ENCODE peak calls at places on chromosomes 7 and 10, in seven cellular contexts. I is SK-N-SH, E is HCT116, S is K562, F is HepG2, T is H1, D is GM12878. B is an unnamed sample.
A peak's percentile ranks its signal among the peaks of the same experiment; 100 is the strongest.

GRCh38 chr7:102916426-102916825 is 3.6 kb downstream of the LRRC17 start:
- DNase-seq in I (no peak), D (no peak), S (no peak), E (no peak), F (no peak), T (no peak), B (no peak)

GRCh38 chr10:24871006-24871405 is 81.4 kb downstream of the PRTFDC1 start:
- DNase-seq in T (no peak), F (no peak), E (no peak), D (no peak), I (no peak), S (no peak), B (no peak)

GRCh38 chr10:102819054-102819453 is 18.2 kb downstream of the CYP17A1 start:
- DNase-seq in T (no peak), E (no peak), F (no peak), D (no peak), S (no peak), I (no peak), B (peak; percentile 93)

GRCh38 chr7:79451580-79451979 is 1.9 kb downstream of the MAGI2 start:
- DNase-seq in E (no peak), F (no peak), D (no peak), S (no peak), I (no peak), T (no peak), B (no peak)

GRCh38 chr7:42972703-42973500 is 40.7 kb downstream of the MRPL32 start:
- DNase-seq in T (no peak), D (no peak), E (no peak), S (peak; percentile 54), I (peak; percentile 16), F (peak; percentile 20), B (no peak)

GRCh38 chr7:159027803-159028455 is 116.7 kb downstream of the VIPR2 start:
- DNase-seq in S (no peak), I (no peak), T (no peak), F (peak; percentile 12), E (no peak), D (no peak), B (peak; percentile 69)

GRCh38 chr10:11149499-11149898 is 131.8 kb downstream of the CELF2 start:
- DNase-seq in S (no peak), T (no peak), F (no peak), E (no peak), D (no peak), I (no peak), B (no peak)

GRCh38 chr10:104300736-104301292 is 31.8 kb downstream of the GSTO2 start:
- DNase-seq in S (no peak), F (no peak), E (no peak), D (no peak), I (peak; percentile 83), T (no peak), B (no peak)

GRCh38 chr7:105854516-105854915 is 21.9 kb downstream of the ATXN7L1 start:
- DNase-seq in S (no peak), I (no peak), E (no peak), T (no peak), F (no peak), D (no peak), B (no peak)

GRCh38 chr10:72259491-72260214 is 14.1 kb upstream of the DDIT4 start:
- DNase-seq in S (no peak), F (no peak), E (no peak), T (no peak), I (peak; percentile 72), D (no peak), B (no peak)

GRCh38 chr7:946256-946996 is 8.1 kb downstream of the ADAP1 start:
- DNase-seq in I (no peak), F (no peak), T (no peak), S (no peak), D (no peak), E (no peak), B (no peak)

GRCh38 chr10:92436611-92437010 is 137.3 kb downstream of the IDE start:
- DNase-seq in F (no peak), T (no peak), D (no peak), I (no peak), S (no peak), E (no peak), B (no peak)

GRCh38 chr10:52400564-52400963 is 86.5 kb downstream of the DKK1 start:
- DNase-seq in D (no peak), S (no peak), T (no peak), F (no peak), E (no peak), I (no peak), B (no peak)

GRCh38 chr10:87845624-87846377 is 17.5 kb downstream of the KLLN start:
- DNase-seq in E (peak; percentile 77), D (no peak), F (no peak), T (no peak), I (no peak), S (no peak), B (no peak)

GRCh38 chr7:44767912-44768662 is 19.4 kb downstream of the ZMIZ2 start:
- DNase-seq in T (no peak), D (no peak), I (peak; percentile 51), F (no peak), S (peak; percentile 53), E (no peak), B (no peak)

GRCh38 chr7:36683111-36683510 is 41.2 kb downstream of the AOAH start:
- DNase-seq in F (no peak), T (no peak), S (no peak), E (no peak), D (no peak), I (no peak), B (no peak)

DNA sequence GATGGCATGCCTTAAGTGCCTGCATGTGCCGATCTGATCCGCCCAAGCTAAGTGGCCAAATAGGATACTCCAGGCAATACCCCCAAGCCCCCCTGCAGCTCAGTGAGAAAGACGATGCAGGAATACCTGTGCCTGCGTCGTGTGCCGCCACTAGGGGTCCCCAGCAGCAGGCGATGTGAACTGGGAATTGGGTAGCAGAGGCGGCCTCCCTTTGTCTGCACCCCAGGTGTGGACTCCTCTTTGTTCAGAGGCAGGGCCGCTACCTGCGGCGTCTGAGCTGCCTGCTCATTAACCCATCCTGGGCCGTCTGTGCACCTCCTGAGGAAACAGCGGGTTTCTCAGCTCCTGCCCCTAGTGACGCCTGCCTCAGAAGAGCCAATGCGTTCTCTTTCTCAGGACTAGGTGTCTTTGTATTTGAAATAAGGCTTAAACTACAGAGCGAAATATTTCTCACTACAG is 4.8 kb upstream of the CHN2 start:
- DNase-seq in I (peak; percentile 87), T (peak; percentile 93), E (peak; percentile 45), D (no peak), S (peak; percentile 44), F (peak; percentile 74), B (peak; percentile 74)
- TF ChIP-seq JUND in I (no peak), T (peak; percentile 45), E (no peak), D (no peak), S (no peak), F (no peak), B (no peak)

GRCh38 chr7:92969061-92969460 is 132.7 kb upstream of the CDK6 start:
- DNase-seq in D (no peak), T (no peak), E (no peak), I (no peak), S (no peak), F (no peak), B (no peak)

GRCh38 chr7:92968502-92968901 is 132.1 kb upstream of the CDK6 start:
- DNase-seq in E (no peak), F (no peak), T (no peak), I (no peak), D (peak; percentile 15), S (no peak), B (no peak)

GRCh38 chr7:92973964-92974363 is 137.6 kb upstream of the CDK6 start:
- DNase-seq in F (no peak), D (no peak), S (no peak), T (no peak), I (no peak), E (no peak), B (no peak)

GRCh38 chr7:92976931-92977330 is 140.6 kb upstream of the CDK6 start:
- DNase-seq in I (no peak), D (no peak), F (no peak), S (no peak), E (no peak), T (no peak), B (no peak)

DNA sequence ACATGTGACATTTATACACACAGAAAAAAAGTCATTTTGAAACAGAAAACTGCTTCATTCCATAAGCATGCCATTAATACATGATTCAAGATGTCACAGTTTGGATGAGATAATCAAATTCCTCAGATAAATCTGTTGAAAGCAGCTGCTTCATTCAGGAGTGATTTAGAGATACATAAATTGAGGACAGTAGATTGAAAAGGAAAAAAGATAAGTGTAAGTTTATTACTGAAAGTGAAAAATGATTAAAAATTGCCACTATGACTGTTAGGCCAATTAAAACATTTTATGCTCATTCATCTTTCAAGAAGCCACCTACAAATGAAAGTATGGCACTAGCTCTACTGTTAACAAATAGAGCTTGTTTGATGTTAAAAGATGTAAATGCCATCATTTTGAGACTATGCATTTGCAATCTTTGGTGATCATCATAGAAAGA is 136.9 kb upstream of the CDK6 start:
- DNase-seq in I (no peak), D (no peak), E (no peak), F (no peak), T (no peak), S (no peak), B (no peak)
- TF ChIP-seq JUND in I (peak; percentile 82), D (no peak), E (no peak), F (no peak), T (no peak), S (no peak), B (no peak)

DNA sequence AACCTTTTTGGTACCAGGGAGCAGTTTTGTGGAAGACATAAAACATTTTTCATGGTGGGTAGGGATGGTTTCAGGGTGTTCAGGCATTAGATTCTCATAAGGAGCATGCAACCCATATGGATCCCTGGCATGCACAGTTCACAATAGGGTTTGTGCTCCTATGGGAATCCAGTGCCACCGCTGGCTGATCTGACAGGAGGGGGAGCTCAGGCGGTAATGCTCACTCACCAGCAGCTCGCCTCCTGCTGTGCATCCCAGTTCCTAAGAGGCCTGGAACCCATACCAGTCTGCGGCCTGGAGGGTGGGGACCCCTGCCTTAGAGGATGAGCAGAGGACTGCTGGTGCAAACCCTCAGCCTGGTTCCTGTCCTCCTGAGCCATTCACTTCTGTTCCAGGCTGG is 561.7 kb downstream of the SDK1 start:
- DNase-seq in S (no peak), T (no peak), E (no peak), D (no peak), F (no peak), I (no peak), B (no peak)
- TF ChIP-seq JUND in S (no peak), T (no peak), E (no peak), D (no peak), F (no peak), I (no peak), B (no peak)

GRCh38 chr10:30527623-30528426 is 93.8 kb downstream of the MAP3K8 start:
- DNase-seq in I (no peak), F (peak; percentile 84), D (no peak), S (no peak), T (no peak), E (no peak), B (no peak)

GRCh38 chr10:30531751-30532530 is 97.6 kb downstream of the LYZL2 start:
- DNase-seq in S (no peak), D (no peak), T (no peak), I (no peak), F (no peak), E (no peak), B (no peak)

GRCh38 chr10:30528427-30528782 is 94.4 kb downstream of the MAP3K8 start:
- DNase-seq in I (no peak), F (no peak), D (no peak), T (no peak), S (no peak), E (no peak), B (no peak)

GRCh38 chr10:30534465-30535144 is 94.9 kb downstream of the LYZL2 start:
- DNase-seq in S (peak; percentile 69), T (peak; percentile 76), D (no peak), I (peak; percentile 68), E (peak; percentile 64), F (peak; percentile 67), B (peak; percentile 36)

GRCh38 chr10:30529373-30529998 is 95.5 kb downstream of the MAP3K8 start:
- DNase-seq in E (no peak), F (no peak), T (no peak), D (peak; percentile 77), I (no peak), S (no peak), B (no peak)
- TF ChIP-seq JUND in E (no peak), F (no peak), T (no peak), D (no peak), I (no peak), S (no peak), B (no peak)